ENCODE peak calls at places on chromosomes 12 and 14, in four cellular contexts. E is SK-N-SH, Z is HCT116, H is K562. K is an unnamed sample.

GRCh38 chr12:206746-207440 is 7.1 kb downstream of the SLC6A12 start:
- DNase-seq in H (no peak), Z (no peak), E (no peak), K (no peak)

GRCh38 chr12:1928439-1929121 is 10.1 kb upstream of the CACNA2D4 start:
- DNase-seq in Z (no peak), H (no peak), E (peak), K (no peak)

GRCh38 chr12:109718390-109718789 is 4.8 kb downstream of the FAM222A start:
- DNase-seq in H (no peak), Z (no peak), E (peak), K (no peak)

GRCh38 chr14:67943947-67944346 is 124.4 kb downstream of the RAD51B start:
- DNase-seq in H (peak), E (peak), Z (peak), K (peak)

GRCh38 chr12:12432373-12432772 is 75.5 kb downstream of the BORCS5 start:
- DNase-seq in E (no peak), H (no peak), Z (no peak), K (no peak)

GRCh38 chr14:83838221-83838620 is 1691.7 kb upstream of the FLRT2 start:
- DNase-seq in Z (no peak), H (no peak), E (no peak), K (no peak)

GRCh38 chr12:131922772-131923171 is 6.3 kb upstream of the PUS1 start:
- DNase-seq in Z (no peak), E (no peak), H (no peak), K (no peak)

GRCh38 chr12:69874606-69875005 is 49.6 kb downstream of the MYRFL start:
- DNase-seq in H (no peak), Z (no peak), E (no peak), K (no peak)

GRCh38 chr12:3148366-3149000 is 71.3 kb downstream of the TSPAN9 start:
- DNase-seq in H (no peak), Z (no peak), E (no peak), K (no peak)

GRCh38 chr14:34502826-34503225 is 36.7 kb downstream of the EAPP start:
- DNase-seq in H (no peak), Z (no peak), E (no peak), K (no peak)

GRCh38 chr12:109544955-109545531 is 28.3 kb downstream of the MMAB start:
- DNase-seq in H (no peak), E (peak), Z (no peak), K (no peak)

GRCh38 chr14:70821916-70822705 is 12.8 kb upstream of the MAP3K9 start:
- DNase-seq in Z (no peak), H (peak), E (peak), K (peak)

GRCh38 chr14:99971929-99972747 is 93.1 kb upstream of the EVL start:
- DNase-seq in H (no peak), E (peak), Z (no peak), K (peak)

GRCh38 chr12:113683566-113683965 is 211.9 kb upstream of the LHX5 start:
- DNase-seq in E (no peak), Z (no peak), H (no peak), K (no peak)

GRCh38 chr12:90905691-90906370 is 49.1 kb downstream of the CCER1 start:
- DNase-seq in H (no peak), Z (no peak), E (no peak), K (no peak)

GRCh38 chr12:103499571-103499970 is 3.8 kb upstream of the C12orf42 start:
- DNase-seq in E (no peak), H (no peak), Z (no peak), K (no peak)

GRCh38 chr12:131605304-131605829 is 105.5 kb upstream of the SFSWAP start:
- DNase-seq in Z (no peak), E (no peak), H (peak), K (no peak)

GRCh38 chr12:123094349-123095073 is 56.4 kb downstream of the PITPNM2 start:
- DNase-seq in Z (peak), E (no peak), H (peak), K (no peak)

GRCh38 chr12:91424506-91424905 is 241.9 kb upstream of the DCN start:
- DNase-seq in E (no peak), Z (no peak), H (no peak), K (no peak)

GRCh38 chr14:99239661-99240092 is 32.3 kb downstream of the BCL11B start:
- DNase-seq in E (no peak), H (no peak), Z (no peak), K (no peak)

GRCh38 chr12:115918763-115919162 is 358.7 kb downstream of the MED13L start:
- DNase-seq in Z (no peak), E (no peak), H (no peak), K (peak)

GRCh38 chr12:52258335-52258901 is 16.0 kb upstream of the KRT86 start:
- DNase-seq in H (no peak), Z (no peak), E (peak), K (peak)

GRCh38 chr14:72699433-72699832 is 194.5 kb downstream of the DPF3 start:
- DNase-seq in E (no peak), Z (no peak), H (no peak), K (no peak)

GRCh38 chr12:12943589-12944260 is 8.2 kb downstream of the GPRC5D start:
- DNase-seq in Z (no peak), E (no peak), H (no peak), K (no peak)

GRCh38 chr12:104974626-104975290 is 11.4 kb upstream of the NOPCHAP1 start:
- DNase-seq in H (no peak), E (no peak), Z (no peak), K (peak)

GRCh38 chr12:31423405-31423804 is 97.5 kb upstream of the SINHCAF start:
- DNase-seq in Z (no peak), E (no peak), H (no peak), K (no peak)

GRCh38 chr14:91714805-91715204 is 17.1 kb downstream of the CATSPERB start:
- DNase-seq in H (no peak), Z (no peak), E (no peak), K (peak)

GRCh38 chr14:24297190-24297964 is 2.2 kb downstream of the DHRS1 start:
- DNase-seq in E (peak), Z (no peak), H (peak), K (peak)

GRCh38 chr14:97824218-97824617 is 1027.0 kb downstream of the VRK1 start:
- DNase-seq in H (no peak), Z (no peak), E (no peak), K (peak)

GRCh38 chr12:57549909-57550627 is at the start of gene KIF5A:
- DNase-seq in Z (no peak), H (peak), E (peak), K (no peak)

GRCh38 chr12:130703733-130704375 is 12.2 kb downstream of the RIMBP2 start:
- DNase-seq in Z (no peak), E (peak), H (no peak), K (no peak)

GRCh38 chr12:20601668-20602280 is 93.4 kb upstream of the SLCO1C1 start:
- DNase-seq in Z (peak), E (peak), H (no peak), K (peak)

GRCh38 chr14:68824517-68825347 is 31.9 kb upstream of the ZFP36L1 start:
- DNase-seq in H (peak), Z (peak), E (peak), K (peak)

GRCh38 chr14:93328546-93328945 is 4.3 kb downstream of the BTBD7 start:
- DNase-seq in Z (no peak), H (no peak), E (no peak), K (no peak)
- TF ChIP-seq MAX in Z (no peak), H (no peak), E (no peak), K (no peak)

DNA sequence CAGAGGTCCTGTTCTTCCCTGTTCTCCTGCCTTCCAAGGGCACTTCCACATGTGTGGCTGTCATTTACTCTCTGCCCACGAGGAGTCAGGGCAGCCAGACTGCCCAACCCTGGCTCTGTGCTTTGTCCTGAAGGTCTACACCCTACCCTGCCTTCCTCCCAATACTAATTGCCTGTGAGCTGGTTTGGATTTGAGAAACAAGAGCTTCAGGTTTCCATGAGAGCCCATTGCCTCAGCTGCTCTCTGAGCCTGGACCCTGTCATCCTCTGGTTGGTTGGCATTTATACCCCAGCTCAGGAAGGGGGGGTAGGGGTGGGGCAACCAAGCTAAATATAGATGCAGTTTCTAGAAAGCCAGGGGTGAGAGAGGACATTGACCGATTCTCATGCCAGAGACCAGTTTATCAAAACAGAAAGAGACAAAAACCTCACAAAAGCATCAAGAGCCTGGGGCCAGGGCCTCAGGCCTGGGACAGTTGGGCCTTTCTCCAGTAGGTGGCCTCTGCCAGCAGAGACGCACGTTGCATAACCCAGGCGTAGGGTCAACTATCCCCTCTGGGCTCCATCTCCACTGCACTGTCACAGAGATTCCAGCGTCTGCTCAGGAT is 34.5 kb downstream of the VDR start:
- DNase-seq in Z (no peak), E (peak), H (peak), K (peak)
- TF ChIP-seq MAX in Z (no peak), E (no peak), H (no peak), K (no peak)

DNA sequence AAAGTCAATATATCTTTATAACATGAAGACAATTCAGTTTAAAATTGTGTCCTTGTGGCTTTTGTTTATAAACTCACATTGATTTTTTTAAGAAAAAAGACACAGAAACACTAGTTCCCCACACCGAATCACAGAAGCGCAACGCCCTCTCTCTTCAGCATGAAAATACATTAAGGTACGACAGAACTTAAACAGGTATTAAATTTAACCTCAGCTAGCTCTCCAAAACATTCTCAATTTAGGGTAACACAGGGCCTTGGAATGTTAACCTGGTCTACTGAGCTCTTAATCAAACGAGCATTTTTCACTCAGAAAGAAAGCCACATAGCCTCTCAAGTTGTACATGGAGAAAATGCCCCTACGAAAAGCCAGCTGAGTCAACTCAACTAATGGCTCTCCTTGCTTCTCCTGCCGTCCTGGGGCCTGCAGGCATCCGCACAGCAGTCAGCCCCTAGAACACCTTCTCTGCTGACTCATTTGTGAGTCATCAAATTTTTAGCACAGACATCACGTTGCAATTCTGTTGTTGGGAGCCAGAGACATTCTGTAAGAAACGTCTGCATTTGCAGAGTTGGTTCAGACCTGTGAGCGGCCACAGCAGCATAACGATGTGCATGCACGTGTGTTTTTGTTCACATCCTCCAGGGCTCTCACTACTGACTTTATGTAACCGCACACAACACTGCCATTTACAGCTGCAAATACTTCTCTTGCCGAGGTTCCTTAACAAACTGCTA is 141.6 kb downstream of the ITPR2 start:
- DNase-seq in E (no peak), H (peak), Z (peak), K (peak)
- TF ChIP-seq MAX in E (peak), H (peak), Z (peak), K (peak)

GRCh38 chr12:107271523-107271922 is 178.2 kb upstream of the CRY1 start:
- DNase-seq in H (no peak), Z (no peak), E (no peak), K (no peak)

GRCh38 chr12:107277850-107278249 is 184.5 kb upstream of the CRY1 start:
- DNase-seq in E (no peak), Z (no peak), H (no peak), K (peak)

DNA sequence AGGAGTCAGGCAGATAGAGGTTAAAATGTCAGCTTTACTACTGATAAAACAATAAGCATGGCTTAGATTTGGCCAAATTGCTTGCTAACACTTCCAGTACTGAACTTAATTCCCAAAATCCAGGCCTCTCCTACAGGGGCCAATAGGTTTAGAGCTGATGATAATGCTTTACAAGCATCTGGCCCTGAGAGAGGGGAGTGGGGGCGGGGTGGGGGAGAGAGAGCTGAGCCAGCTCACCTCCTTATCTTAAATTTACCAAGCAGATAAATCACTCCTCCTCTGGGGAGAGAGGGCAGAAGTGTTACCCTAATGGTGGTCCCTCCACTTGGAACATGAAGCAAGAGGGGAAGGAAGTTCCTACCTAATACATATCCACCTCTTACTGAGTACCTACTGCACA is 182.2 kb upstream of the CRY1 start:
- DNase-seq in E (peak), H (no peak), Z (no peak), K (no peak)
- TF ChIP-seq MAX in E (no peak), H (no peak), Z (no peak), K (no peak)